ENCODE peak calls at places on chromosome 7, in five cellular contexts. One of them, this sample, is unnamed.

GRCh38 chr7:138608292-138608691 is 92.9 kb downstream of the SVOPL start:
- DNase-seq in HCT116: no peak
- DNase-seq in testis: no peak
- DNase-seq in vagina: no peak
- DNase-seq in gastrocnemius medialis: no peak
- DNase-seq in this sample: no peak

GRCh38 chr7:30147223-30147622 is 12.4 kb downstream of the MTURN start:
- DNase-seq in HCT116: no peak
- DNase-seq in testis: no peak
- DNase-seq in vagina: no peak
- DNase-seq in gastrocnemius medialis: no peak
- DNase-seq in this sample: no peak

GRCh38 chr7:19024261-19024660 is 93.2 kb downstream of the TWIST1 start:
- DNase-seq in HCT116: no peak
- DNase-seq in testis: no peak
- DNase-seq in vagina: no peak
- DNase-seq in gastrocnemius medialis: no peak
- DNase-seq in this sample: no peak

GRCh38 chr7:32516551-32517082 is 21.3 kb downstream of the AVL9 start:
- DNase-seq in HCT116: no peak
- DNase-seq in testis: no peak
- DNase-seq in vagina: no peak
- DNase-seq in gastrocnemius medialis: no peak
- DNase-seq in this sample: no peak

GRCh38 chr7:135923700-135924261 is 53.4 kb downstream of the MTPN start:
- DNase-seq in HCT116: peak; percentile 81
- DNase-seq in testis: no peak
- DNase-seq in vagina: no peak
- DNase-seq in gastrocnemius medialis: no peak
- DNase-seq in this sample: no peak

GRCh38 chr7:16668978-16669377 is 23.0 kb downstream of the BZW2 start:
- DNase-seq in HCT116: no peak
- DNase-seq in testis: no peak
- DNase-seq in vagina: no peak
- DNase-seq in gastrocnemius medialis: no peak
- DNase-seq in this sample: no peak

GRCh38 chr7:16791895-16792294 is 12.9 kb downstream of the AGR2 start:
- DNase-seq in HCT116: no peak
- DNase-seq in testis: no peak
- DNase-seq in vagina: no peak
- DNase-seq in gastrocnemius medialis: no peak
- DNase-seq in this sample: no peak

GRCh38 chr7:73668103-73668937 is 689 bp downstream of the VPS37D start:
- DNase-seq in HCT116: no peak
- DNase-seq in testis: no peak
- DNase-seq in vagina: no peak
- DNase-seq in gastrocnemius medialis: no peak
- DNase-seq in this sample: no peak

GRCh38 chr7:4383584-4383983 is 298.5 kb upstream of the FOXK1 start:
- DNase-seq in HCT116: no peak
- DNase-seq in testis: no peak
- DNase-seq in vagina: peak; percentile 31
- DNase-seq in gastrocnemius medialis: no peak
- DNase-seq in this sample: no peak

GRCh38 chr7:130009848-130010688 is 41.1 kb downstream of the ZC3HC1 start:
- DNase-seq in HCT116: peak; percentile 91
- DNase-seq in testis: no peak
- DNase-seq in vagina: no peak
- DNase-seq in gastrocnemius medialis: peak; percentile 54
- DNase-seq in this sample: no peak

GRCh38 chr7:15602236-15602635 is 40.4 kb upstream of the AGMO start:
- DNase-seq in HCT116: no peak
- DNase-seq in testis: no peak
- DNase-seq in vagina: no peak
- DNase-seq in gastrocnemius medialis: no peak
- DNase-seq in this sample: no peak

GRCh38 chr7:157663061-157663863 is 326.5 kb downstream of the DNAJB6 start:
- DNase-seq in HCT116: no peak
- DNase-seq in testis: peak; percentile 84
- DNase-seq in vagina: no peak
- DNase-seq in gastrocnemius medialis: no peak
- DNase-seq in this sample: no peak

GRCh38 chr7:106870983-106871410 is 5.9 kb downstream of the PIK3CG start:
- DNase-seq in HCT116: no peak
- DNase-seq in testis: no peak
- DNase-seq in vagina: no peak
- DNase-seq in gastrocnemius medialis: no peak
- DNase-seq in this sample: no peak

GRCh38 chr7:81769891-81770818 is at the start of gene HGF:
- DNase-seq in HCT116: no peak
- DNase-seq in testis: peak; percentile 71
- DNase-seq in vagina: no peak
- DNase-seq in gastrocnemius medialis: peak; percentile 12
- DNase-seq in this sample: peak; percentile 1

GRCh38 chr7:113452245-113452644 is 333.9 kb upstream of the SMIM30 start:
- DNase-seq in HCT116: no peak
- DNase-seq in testis: no peak
- DNase-seq in vagina: no peak
- DNase-seq in gastrocnemius medialis: no peak
- DNase-seq in this sample: no peak

GRCh38 chr7:107180378-107180777 is 11.6 kb downstream of the HBP1 start:
- DNase-seq in HCT116: peak; percentile 64
- DNase-seq in testis: no peak
- DNase-seq in vagina: no peak
- DNase-seq in gastrocnemius medialis: no peak
- DNase-seq in this sample: no peak

GRCh38 chr7:24328050-24328449 is 44.1 kb downstream of the NPY start:
- DNase-seq in HCT116: no peak
- DNase-seq in testis: no peak
- DNase-seq in vagina: no peak
- DNase-seq in gastrocnemius medialis: no peak
- DNase-seq in this sample: no peak

GRCh38 chr7:123538189-123538714 is 3.9 kb upstream of the IQUB start:
- DNase-seq in HCT116: peak; percentile 60
- DNase-seq in testis: no peak
- DNase-seq in vagina: no peak
- DNase-seq in gastrocnemius medialis: no peak
- DNase-seq in this sample: no peak

GRCh38 chr7:82263880-82264751 is 179.5 kb downstream of the CACNA2D1 start:
- DNase-seq in HCT116: no peak
- DNase-seq in testis: no peak
- DNase-seq in vagina: no peak
- DNase-seq in gastrocnemius medialis: no peak
- DNase-seq in this sample: no peak

GRCh38 chr7:27952393-27953290 is 212.7 kb downstream of the TAX1BP1 start:
- DNase-seq in HCT116: no peak
- DNase-seq in testis: no peak
- DNase-seq in vagina: no peak
- DNase-seq in gastrocnemius medialis: no peak
- DNase-seq in this sample: no peak

DNA sequence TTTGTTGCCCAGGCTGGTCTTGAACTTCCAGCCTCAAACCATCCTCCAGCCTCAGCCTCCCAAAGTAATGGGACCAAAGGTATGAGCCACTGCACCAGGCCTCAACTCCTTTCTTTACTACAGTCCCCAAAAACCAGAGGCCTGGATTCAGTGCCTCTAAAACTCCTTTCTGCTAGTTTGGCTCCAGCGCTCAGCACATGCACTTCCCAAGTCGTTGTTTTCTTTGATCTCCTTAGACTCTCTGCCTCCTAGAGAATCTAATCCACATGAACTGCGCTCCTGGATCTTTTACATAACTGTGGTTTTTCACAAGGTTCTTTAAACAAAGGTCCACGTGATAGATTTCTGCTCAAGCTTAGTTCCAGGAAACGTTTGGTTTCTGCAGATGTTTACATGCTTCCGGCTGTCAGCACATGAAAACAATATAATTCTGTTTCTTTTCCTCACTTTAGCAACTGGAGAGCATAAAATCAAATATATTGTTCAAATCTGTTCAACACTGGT is 270.6 kb upstream of the MKLN1 start:
- DNase-seq in HCT116: no peak
- DNase-seq in testis: no peak
- DNase-seq in vagina: no peak
- DNase-seq in gastrocnemius medialis: no peak
- DNase-seq in this sample: no peak
- TF ChIP-seq POLR2A in HCT116: no peak
- TF ChIP-seq POLR2A in testis: no peak
- TF ChIP-seq POLR2A in vagina: no peak
- TF ChIP-seq POLR2A in gastrocnemius medialis: no peak
- TF ChIP-seq POLR2A in this sample: no peak

GRCh38 chr7:143504215-143504936 is 26.7 kb downstream of the TAS2R41 start:
- DNase-seq in HCT116: no peak
- DNase-seq in testis: no peak
- DNase-seq in vagina: no peak
- DNase-seq in gastrocnemius medialis: no peak
- DNase-seq in this sample: no peak
- H3K27ac ChIP-seq in HCT116: no peak overlapping the region
- H3K27ac ChIP-seq in testis: no peak overlapping the region
- H3K27ac ChIP-seq in vagina: no peak overlapping the region
- H3K27ac ChIP-seq in gastrocnemius medialis: no peak overlapping the region
- H3K27ac ChIP-seq in this sample: no peak overlapping the region

GRCh38 chr7:2108501-2109250 is 124.1 kb downstream of the MAD1L1 start:
- DNase-seq in HCT116: no peak
- DNase-seq in testis: no peak
- DNase-seq in vagina: no peak
- DNase-seq in gastrocnemius medialis: no peak
- DNase-seq in this sample: no peak
- TF ChIP-seq POLR2A in HCT116: no peak
- TF ChIP-seq POLR2A in testis: no peak
- TF ChIP-seq POLR2A in vagina: no peak
- TF ChIP-seq POLR2A in gastrocnemius medialis: no peak
- TF ChIP-seq POLR2A in this sample: no peak

GRCh38 chr7:116512524-116513188 is 12.2 kb upstream of the CAV1 start:
- DNase-seq in HCT116: no peak
- DNase-seq in testis: no peak
- DNase-seq in vagina: no peak
- DNase-seq in gastrocnemius medialis: no peak
- DNase-seq in this sample: no peak

GRCh38 chr7:116515584-116515983 is 9.3 kb upstream of the CAV1 start:
- DNase-seq in HCT116: no peak
- DNase-seq in testis: no peak
- DNase-seq in vagina: no peak
- DNase-seq in gastrocnemius medialis: no peak
- DNase-seq in this sample: no peak

GRCh38 chr7:116511552-116512523 is 12.3 kb downstream of the CAV2 start:
- DNase-seq in HCT116: peak; percentile 85
- DNase-seq in testis: no peak
- DNase-seq in vagina: no peak
- DNase-seq in gastrocnemius medialis: no peak
- DNase-seq in this sample: no peak

GRCh38 chr7:116509982-116510579 is 10.5 kb downstream of the CAV2 start:
- DNase-seq in HCT116: no peak
- DNase-seq in testis: no peak
- DNase-seq in vagina: no peak
- DNase-seq in gastrocnemius medialis: no peak
- DNase-seq in this sample: no peak

DNA sequence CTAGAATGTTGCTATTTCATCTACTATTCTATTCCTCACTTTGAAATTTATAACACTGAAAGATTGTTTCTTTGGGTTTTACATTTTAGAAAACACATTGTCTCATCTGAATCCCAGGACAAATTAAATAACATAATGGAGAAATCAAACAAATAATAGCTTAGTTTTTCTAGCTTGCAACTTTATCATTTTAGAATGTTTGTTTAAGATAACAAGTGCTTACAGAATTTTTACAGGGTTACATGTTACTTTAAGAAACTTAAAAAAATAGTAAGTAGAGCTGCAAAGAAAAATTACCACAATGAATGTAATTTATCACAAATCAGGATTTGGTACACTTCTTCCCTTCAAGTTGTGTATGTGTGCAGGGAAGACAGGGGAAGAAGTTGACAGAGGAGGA is 11.3 kb downstream of the CAV2 start:
- DNase-seq in HCT116: no peak
- DNase-seq in testis: no peak
- DNase-seq in vagina: no peak
- DNase-seq in gastrocnemius medialis: no peak
- DNase-seq in this sample: no peak
- H3K27ac ChIP-seq in HCT116: peak overlapping the region; percentile 96
- H3K27ac ChIP-seq in testis: peak overlapping the region; percentile 37
- H3K27ac ChIP-seq in vagina: peak overlapping the region; percentile 82
- H3K27ac ChIP-seq in gastrocnemius medialis: peak overlapping the region; percentile 63
- H3K27ac ChIP-seq in this sample: peak overlapping the region; percentile 67

This sample was measured in esophagus squamous epithelium.